ENCODE peak calls at places on chromosomes 2 and 18, in five cellular contexts. K is Peyer's patch, Q is suprapubic skin, U is breast epithelium, P is IMR-90. C is an unnamed sample. For H3K36me3, the result is how much of the 10 kb centered on the place peaks cover.

GRCh38 chr2:241636983-241637232 is at the start of gene THAP4:
- DNase-seq in K (peak), Q (peak), U (peak), P (no peak), C (no peak)

GRCh38 chr2:207311316-207312005 is 145.7 kb upstream of the KLF7 start:
- DNase-seq in K (no peak), Q (no peak), U (no peak), P (peak), C (no peak)

GRCh38 chr2:51003345-51004192 is 28.4 kb downstream of the NRXN1 start:
- DNase-seq in K (no peak), Q (no peak), U (no peak), P (peak), C (no peak)

GRCh38 chr18:31203086-31203793 is 40.6 kb upstream of the DSC1 start:
- DNase-seq in K (peak), Q (no peak), U (no peak), P (no peak), C (no peak)

GRCh38 chr18:48920408-48921038 is 30.2 kb downstream of the SMAD7 start:
- DNase-seq in K (no peak), Q (no peak), U (no peak), P (no peak), C (no peak)

GRCh38 chr2:219689676-219690628 is 62.5 kb downstream of the SLC4A3 start:
- DNase-seq in K (no peak), Q (no peak), U (no peak), P (peak), C (peak)

GRCh38 chr2:112059671-112060070 is 4.6 kb downstream of the TMEM87B start:
- DNase-seq in K (no peak), Q (no peak), U (no peak), P (no peak), C (no peak)

GRCh38 chr18:8045890-8046289 is 478.8 kb downstream of the PTPRM start:
- DNase-seq in K (no peak), Q (no peak), U (no peak), P (no peak), C (peak)

GRCh38 chr18:3585656-3586509 is 135.9 kb downstream of the TGIF1 start:
- DNase-seq in K (peak), Q (peak), U (peak), P (peak), C (peak)

GRCh38 chr2:86396304-86396785 is 44.8 kb upstream of the KDM3A start:
- DNase-seq in K (no peak), Q (no peak), U (no peak), P (peak), C (peak)

GRCh38 chr2:95525294-95526035 is 40.9 kb upstream of the TRIM43B start:
- DNase-seq in K (no peak), Q (no peak), U (peak), P (no peak), C (no peak)

DNA sequence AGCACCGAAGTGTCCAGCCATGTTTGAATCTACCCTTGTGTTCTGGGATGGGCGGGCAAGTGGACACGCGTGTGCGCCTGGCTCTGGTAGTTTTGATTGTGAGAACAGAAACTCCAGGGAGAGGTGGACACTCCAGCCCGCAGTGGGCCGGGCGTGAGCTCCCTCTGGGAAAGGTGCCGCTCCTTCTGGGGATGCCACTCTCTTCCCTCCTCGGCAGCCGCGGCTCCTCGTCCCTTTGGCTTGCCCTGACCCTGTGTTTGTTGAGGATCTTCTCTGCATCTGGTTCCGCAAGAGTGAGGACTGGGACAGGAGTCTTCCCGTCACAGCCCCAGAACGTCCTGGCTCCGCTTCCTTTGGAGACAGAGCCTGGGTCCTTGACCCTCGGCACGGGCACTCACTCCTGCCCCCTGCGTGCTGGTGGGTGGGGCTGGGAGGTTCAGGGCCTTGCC is 1.3 kb downstream of the CTDP1 start:
- DNase-seq in K (no peak), Q (no peak), U (no peak), P (no peak), C (no peak)
- H3K36me3 ChIP-seq in K (under half), Q (under half), U (under half), P (under half), C (under half)

DNA sequence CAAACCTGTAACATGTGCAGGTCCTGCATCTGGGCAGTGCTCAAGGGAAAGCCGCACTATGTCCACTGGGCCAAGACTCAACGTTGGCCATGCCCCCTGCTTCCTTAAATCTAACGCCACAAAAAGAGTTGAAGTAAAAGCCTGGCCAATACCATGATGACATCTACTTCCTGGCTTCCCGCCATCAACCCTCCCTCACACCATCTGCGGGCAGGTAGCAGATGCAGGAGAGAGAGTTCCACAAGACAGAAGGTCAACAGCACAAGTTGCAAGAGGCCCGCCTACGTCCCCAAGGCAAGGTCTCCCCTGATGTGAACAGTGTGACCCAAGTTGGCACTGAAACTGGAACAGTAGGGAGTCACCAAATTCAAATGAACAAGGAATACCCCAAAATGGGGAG is 48.4 kb downstream of the ABCG8 start:
- DNase-seq in K (no peak), Q (no peak), U (no peak), P (no peak), C (no peak)
- H3K36me3 ChIP-seq in K (under half), Q (half or more), U (under half), P (under half), C (under half)

GRCh38 chr2:172597191-172597842 is 41.4 kb downstream of the PDK1 start:
- DNase-seq in K (no peak), Q (no peak), U (no peak), P (no peak), C (no peak)
- H3K36me3 ChIP-seq in K (under half), Q (half or more), U (under half), P (under half), C (under half)

GRCh38 chr2:41194235-41194634 is 742.3 kb upstream of the SLC8A1 start:
- DNase-seq in K (no peak), Q (no peak), U (no peak), P (peak), C (no peak)
- H3K36me3 ChIP-seq in K (under half), Q (under half), U (under half), P (under half), C (under half)

GRCh38 chr18:45887585-45887984 is 62.1 kb downstream of the SIGLEC15 start:
- DNase-seq in K (no peak), Q (no peak), U (no peak), P (no peak), C (no peak)
- H3K36me3 ChIP-seq in K (under half), Q (half or more), U (under half), P (under half), C (under half)